ENCODE peak calls at places on chromosomes 3 and 15, in six cellular contexts. Z is DMS53; F is effector CD4-positive, alpha-beta T cell; W is cardiac muscle cell; Y is nephron progenitor cell; D is left kidney. S is an unnamed sample.

GRCh38 chr3:126541628-126542339 is 16.9 kb downstream of the C3orf22 start:
- DNase-seq in Z (no peak), F (no peak), W (no peak), Y (no peak), D (peak; percentile 64), S (no peak)

GRCh38 chr3:10867384-10867783 is 51.4 kb downstream of the SLC6A11 start:
- DNase-seq in Z (no peak), F (no peak), W (peak; percentile 75), Y (peak; percentile 78), D (peak; percentile 83), S (no peak)

GRCh38 chr3:40524222-40524570 is 564 bp upstream of the ZNF621 start:
- DNase-seq in Z (no peak), F (no peak), W (no peak), Y (no peak), D (no peak), S (no peak)

GRCh38 chr15:77819841-77820728 is 187.4 kb upstream of the LINGO1 start:
- DNase-seq in Z (peak; percentile 51), F (no peak), W (peak; percentile 70), Y (peak; percentile 74), D (peak; percentile 65), S (no peak)

GRCh38 chr3:160968731-160969130 is 136.4 kb downstream of the B3GALNT1 start:
- DNase-seq in Z (no peak), F (no peak), W (no peak), Y (no peak), D (no peak), S (no peak)

GRCh38 chr3:72174043-72174442 is 389.1 kb upstream of the PROK2 start:
- DNase-seq in Z (no peak), F (no peak), W (no peak), Y (no peak), D (no peak), S (no peak)

GRCh38 chr3:99577160-99577559 is 61.2 kb upstream of the COL8A1 start:
- DNase-seq in Z (no peak), F (no peak), W (no peak), Y (no peak), D (no peak), S (no peak)

GRCh38 chr15:38074029-38074428 is 139.6 kb downstream of the TMCO5A start:
- DNase-seq in Z (no peak), F (no peak), W (no peak), Y (no peak), D (no peak), S (no peak)

GRCh38 chr15:70266412-70267089 is 168.8 kb upstream of the TLE3 start:
- DNase-seq in Z (no peak), F (no peak), W (no peak), Y (no peak), D (peak; percentile 84), S (no peak)

GRCh38 chr15:30042556-30042955 is 40.2 kb upstream of the GOLGA8J start:
- DNase-seq in Z (no peak), F (no peak), W (no peak), Y (no peak), D (no peak), S (no peak)